ENCODE peak calls at places on chromosomes 7 and 10, in ten cellular contexts. O, G, Z, T, V, A, X, I, R and W are unnamed samples.

GRCh38 chr7:145168879-145169278 is 333.0 kb upstream of the TPK1 start:
- DNase-seq in O (no peak), G (no peak), Z (no peak), T (no peak), V (no peak), A (no peak), X (no peak), I (no peak), R (no peak), W (no peak)

GRCh38 chr7:28093617-28094232 is 86.9 kb downstream of the JAZF1 start:
- DNase-seq in O (peak; percentile 51), G (peak; percentile 85), Z (peak; percentile 83), T (peak; percentile 37), V (peak; percentile 23), A (peak; percentile 49), X (no peak), I (peak; percentile 94), R (no peak), W (peak; percentile 88)

GRCh38 chr7:132580717-132581285 is 4.5 kb upstream of the PLXNA4 start:
- DNase-seq in O (peak; percentile 67), G (no peak), Z (peak; percentile 79), T (peak; percentile 58), V (peak; percentile 68), A (peak; percentile 39), X (peak; percentile 7), I (peak; percentile 81), R (peak; percentile 60), W (peak; percentile 79)

GRCh38 chr10:89367529-89367928 is 10.3 kb upstream of the IFIT1B start:
- DNase-seq in O (no peak), G (no peak), Z (no peak), T (no peak), V (no peak), A (no peak), X (peak; percentile 92), I (no peak), R (no peak), W (no peak)

GRCh38 chr7:136150311-136150710 is 173.2 kb upstream of the MTPN start:
- DNase-seq in O (no peak), G (no peak), Z (no peak), T (no peak), V (no peak), A (no peak), X (no peak), I (no peak), R (no peak), W (no peak)

GRCh38 chr10:61063035-61063434 is 119.0 kb upstream of the RHOBTB1 start:
- DNase-seq in O (no peak), G (no peak), Z (peak; percentile 62), T (no peak), V (peak; percentile 95), A (no peak), X (no peak), I (no peak), R (no peak), W (peak; percentile 5)

GRCh38 chr10:97759157-97759980 is 12.4 kb downstream of the SFRP5 start:
- DNase-seq in O (peak; percentile 51), G (peak; percentile 85), Z (peak; percentile 49), T (peak; percentile 40), V (peak; percentile 79), A (peak; percentile 27), X (no peak), I (peak; percentile 77), R (peak; percentile 32), W (peak; percentile 64)

GRCh38 chr7:28483112-28483511 is 70.8 kb downstream of the CREB5 start:
- DNase-seq in O (no peak), G (no peak), Z (peak; percentile 77), T (no peak), V (no peak), A (no peak), X (no peak), I (no peak), R (no peak), W (no peak)

GRCh38 chr10:63917363-63917762 is 396.2 kb downstream of the REEP3 start:
- DNase-seq in O (no peak), G (no peak), Z (no peak), T (no peak), V (no peak), A (no peak), X (no peak), I (no peak), R (no peak), W (no peak)

GRCh38 chr7:111760043-111760442 is 197.8 kb upstream of the IMMP2L start:
- DNase-seq in O (no peak), G (no peak), Z (no peak), T (no peak), V (no peak), A (no peak), X (no peak), I (no peak), R (no peak), W (no peak)

GRCh38 chr7:155167706-155168365 is 97.7 kb downstream of the HTR5A start:
- DNase-seq in O (no peak), G (no peak), Z (no peak), T (no peak), V (no peak), A (peak; percentile 12), X (no peak), I (no peak), R (no peak), W (no peak)

GRCh38 chr10:120966657-120967045 is 115.5 kb downstream of the WDR11 start:
- DNase-seq in O (no peak), G (no peak), Z (no peak), T (no peak), V (no peak), A (no peak), X (no peak), I (no peak), R (no peak), W (no peak)

GRCh38 chr7:44191171-44191570 is 1.9 kb upstream of the GCK start:
- DNase-seq in O (no peak), G (no peak), Z (peak; percentile 55), T (no peak), V (no peak), A (no peak), X (no peak), I (no peak), R (no peak), W (peak; percentile 18)
- TF ChIP-seq CTCF in O (no peak), G (no peak), Z (no peak), T (no peak), V (no peak), A (no peak), X (no peak), I (no peak), R (no peak), W (no peak)

GRCh38 chr7:98771519-98772241 is 98.1 kb downstream of the TMEM130 start:
- DNase-seq in O (no peak), G (no peak), Z (peak; percentile 89), T (peak; percentile 6), V (peak; percentile 42), A (no peak), X (peak; percentile 35), I (peak; percentile 73), R (no peak), W (peak; percentile 95)
- H3K4me3 ChIP-seq in O (no peak overlapping the region), G (no peak overlapping the region), Z (no peak overlapping the region), T (no peak overlapping the region), V (peak overlapping the region; percentile 19), A (no peak overlapping the region), X (peak overlapping the region; percentile 17), I (no peak overlapping the region), R (no peak overlapping the region), W (no peak overlapping the region)

GRCh38 chr7:38558786-38559185 is 72.4 kb downstream of the AMPH start:
- DNase-seq in O (no peak), G (no peak), Z (no peak), T (peak; percentile 7), V (no peak), A (no peak), X (no peak), I (no peak), R (no peak), W (no peak)
- TF ChIP-seq CTCF in O (no peak), G (no peak), Z (no peak), T (no peak), V (no peak), A (no peak), X (no peak), I (no peak), R (no peak), W (no peak)

GRCh38 chr10:58514102-58514472 is 1.4 kb downstream of the BICC1 start:
- DNase-seq in O (no peak), G (no peak), Z (no peak), T (no peak), V (no peak), A (peak; percentile 16), X (no peak), I (no peak), R (no peak), W (peak; percentile 24)
- H3K4me3 ChIP-seq in O (peak overlapping the region; percentile 63), G (peak overlapping the region; percentile 62), Z (peak overlapping the region; percentile 80), T (no peak overlapping the region), V (peak overlapping the region; percentile 84), A (peak overlapping the region; percentile 90), X (no peak overlapping the region), I (peak overlapping the region; percentile 82), R (no peak overlapping the region), W (peak overlapping the region; percentile 79)